ENCODE peak calls at places on chromosome 4, in nine cellular contexts. X, W, E, O, D, F, H, T and K are unnamed samples.

GRCh38 chr4:73470728-73471127 is 10.8 kb upstream of the AFM start:
- DNase-seq in X (no peak), W (no peak), E (no peak), O (no peak), D (no peak), F (no peak), H (no peak), T (no peak), K (no peak)

GRCh38 chr4:175702703-175703102 is 109.4 kb downstream of the GPM6A start:
- DNase-seq in X (no peak), W (no peak), E (no peak), O (no peak), D (no peak), F (no peak), H (no peak), T (no peak), K (no peak)

GRCh38 chr4:69025191-69025998 is 70.9 kb upstream of the UGT2B7 start:
- DNase-seq in X (no peak), W (peak), E (no peak), O (peak), D (peak), F (peak), H (no peak), T (peak), K (peak)

GRCh38 chr4:33381806-33382205 is 2661.6 kb downstream of the PCDH7 start:
- DNase-seq in X (no peak), W (no peak), E (no peak), O (no peak), D (no peak), F (no peak), H (no peak), T (no peak), K (no peak)

GRCh38 chr4:22932326-22932725 is 239.6 kb downstream of the GBA3 start:
- DNase-seq in X (no peak), W (no peak), E (no peak), O (no peak), D (no peak), F (no peak), H (no peak), T (no peak), K (no peak)

GRCh38 chr4:7582313-7583096 is 147.8 kb upstream of the PSAPL1 start:
- DNase-seq in X (no peak), W (no peak), E (no peak), O (peak), D (no peak), F (no peak), H (no peak), T (no peak), K (no peak)

GRCh38 chr4:112183252-112183651 is 38.0 kb downstream of the FAM241A start:
- DNase-seq in X (no peak), W (no peak), E (no peak), O (no peak), D (no peak), F (peak), H (no peak), T (no peak), K (no peak)

GRCh38 chr4:75030649-75031235 is 97.8 kb downstream of the PARM1 start:
- DNase-seq in X (no peak), W (no peak), E (no peak), O (no peak), D (no peak), F (peak), H (no peak), T (no peak), K (no peak)

GRCh38 chr4:60683357-60683756 is 516.8 kb upstream of the ADGRL3 start:
- DNase-seq in X (no peak), W (no peak), E (no peak), O (peak), D (no peak), F (no peak), H (no peak), T (no peak), K (no peak)

GRCh38 chr4:52507774-52508173 is 151.3 kb downstream of the USP46 start:
- DNase-seq in X (no peak), W (no peak), E (no peak), O (no peak), D (no peak), F (no peak), H (no peak), T (no peak), K (no peak)

GRCh38 chr4:140069068-140069467 is 84.9 kb downstream of the MAML3 start:
- DNase-seq in X (no peak), W (no peak), E (no peak), O (no peak), D (no peak), F (no peak), H (no peak), T (no peak), K (no peak)

GRCh38 chr4:72567821-72568620 is 1.0 kb downstream of the ADAMTS3 start:
- DNase-seq in X (peak), W (peak), E (no peak), O (no peak), D (peak), F (peak), H (peak), T (no peak), K (no peak)

GRCh38 chr4:1002131-1002630 is 9.0 kb upstream of the SLC26A1 start:
- DNase-seq in X (peak), W (no peak), E (no peak), O (no peak), D (no peak), F (no peak), H (peak), T (no peak), K (no peak)

GRCh38 chr4:66855956-66856355 is 689.3 kb downstream of the CENPC start:
- DNase-seq in X (no peak), W (no peak), E (no peak), O (peak), D (no peak), F (no peak), H (no peak), T (no peak), K (no peak)

GRCh38 chr4:19227701-19228100 is 1024.0 kb upstream of the SLIT2 start:
- DNase-seq in X (no peak), W (no peak), E (no peak), O (no peak), D (no peak), F (no peak), H (no peak), T (no peak), K (no peak)

GRCh38 chr4:77631276-77631675 is 25.7 kb downstream of the CXCL13 start:
- DNase-seq in X (no peak), W (no peak), E (no peak), O (no peak), D (no peak), F (no peak), H (no peak), T (peak), K (no peak)

GRCh38 chr4:185839204-185839712 is 27.3 kb upstream of the SORBS2 start:
- DNase-seq in X (peak), W (peak), E (no peak), O (peak), D (peak), F (peak), H (peak), T (peak), K (no peak)

GRCh38 chr4:173680278-173680677 is 150.2 kb upstream of the HAND2 start:
- DNase-seq in X (no peak), W (no peak), E (no peak), O (no peak), D (no peak), F (no peak), H (no peak), T (no peak), K (no peak)

GRCh38 chr4:109977854-109978501 is 65.3 kb downstream of the EGF start:
- DNase-seq in X (no peak), W (no peak), E (no peak), O (peak), D (no peak), F (peak), H (no peak), T (peak), K (peak)

GRCh38 chr4:90357117-90357710 is 230.0 kb downstream of the CCSER1 start:
- DNase-seq in X (no peak), W (no peak), E (no peak), O (peak), D (no peak), F (peak), H (no peak), T (peak), K (peak)